ENCODE peak calls at places on chromosomes 11 and 22, in four cellular contexts. One of them, this sample, is unnamed.

GRCh38 chr11:8871283-8871775 is 39.7 kb upstream of the AKIP1 start:
- DNase-seq in IMR-90: peak; percentile 94
- DNase-seq in neural progenitor cell: peak; percentile 87
- DNase-seq in neuronal stem cell: peak; percentile 74
- DNase-seq in this sample: no peak

GRCh38 chr11:126400019-126400962 is 44.8 kb downstream of the ST3GAL4 start:
- DNase-seq in IMR-90: no peak
- DNase-seq in neural progenitor cell: no peak
- DNase-seq in neuronal stem cell: no peak
- DNase-seq in this sample: no peak

GRCh38 chr11:19436932-19437331 is 196.2 kb upstream of the E2F8 start:
- DNase-seq in IMR-90: no peak
- DNase-seq in neural progenitor cell: no peak
- DNase-seq in neuronal stem cell: no peak
- DNase-seq in this sample: peak; percentile 61

GRCh38 chr11:125094731-125095130 is 16.7 kb downstream of the TMEM218 start:
- DNase-seq in IMR-90: no peak
- DNase-seq in neural progenitor cell: no peak
- DNase-seq in neuronal stem cell: no peak
- DNase-seq in this sample: no peak

GRCh38 chr11:326842-327580 is 6.4 kb upstream of the IFITM3 start:
- DNase-seq in IMR-90: peak; percentile 42
- DNase-seq in neural progenitor cell: no peak
- DNase-seq in neuronal stem cell: no peak
- DNase-seq in this sample: no peak

GRCh38 chr22:47452184-47452583 is 689.7 kb downstream of the TBC1D22A start:
- DNase-seq in IMR-90: no peak
- DNase-seq in neural progenitor cell: no peak
- DNase-seq in neuronal stem cell: no peak
- DNase-seq in this sample: no peak

GRCh38 chr11:134949121-134949591 is 537.1 kb upstream of the B3GAT1 start:
- DNase-seq in IMR-90: peak; percentile 77
- DNase-seq in neural progenitor cell: no peak
- DNase-seq in neuronal stem cell: no peak
- DNase-seq in this sample: no peak

GRCh38 chr22:42300286-42301071 is 30.0 kb upstream of the TCF20 start:
- DNase-seq in IMR-90: no peak
- DNase-seq in neural progenitor cell: no peak
- DNase-seq in neuronal stem cell: no peak
- DNase-seq in this sample: no peak

GRCh38 chr11:128488471-128488870 is 98.9 kb downstream of the ETS1 start:
- DNase-seq in IMR-90: peak; percentile 98
- DNase-seq in neural progenitor cell: no peak
- DNase-seq in neuronal stem cell: no peak
- DNase-seq in this sample: no peak

GRCh38 chr11:120141144-120142071 is 3.5 kb upstream of the TRIM29 start:
- DNase-seq in IMR-90: no peak
- DNase-seq in neural progenitor cell: no peak
- DNase-seq in neuronal stem cell: no peak
- DNase-seq in this sample: no peak

DNA sequence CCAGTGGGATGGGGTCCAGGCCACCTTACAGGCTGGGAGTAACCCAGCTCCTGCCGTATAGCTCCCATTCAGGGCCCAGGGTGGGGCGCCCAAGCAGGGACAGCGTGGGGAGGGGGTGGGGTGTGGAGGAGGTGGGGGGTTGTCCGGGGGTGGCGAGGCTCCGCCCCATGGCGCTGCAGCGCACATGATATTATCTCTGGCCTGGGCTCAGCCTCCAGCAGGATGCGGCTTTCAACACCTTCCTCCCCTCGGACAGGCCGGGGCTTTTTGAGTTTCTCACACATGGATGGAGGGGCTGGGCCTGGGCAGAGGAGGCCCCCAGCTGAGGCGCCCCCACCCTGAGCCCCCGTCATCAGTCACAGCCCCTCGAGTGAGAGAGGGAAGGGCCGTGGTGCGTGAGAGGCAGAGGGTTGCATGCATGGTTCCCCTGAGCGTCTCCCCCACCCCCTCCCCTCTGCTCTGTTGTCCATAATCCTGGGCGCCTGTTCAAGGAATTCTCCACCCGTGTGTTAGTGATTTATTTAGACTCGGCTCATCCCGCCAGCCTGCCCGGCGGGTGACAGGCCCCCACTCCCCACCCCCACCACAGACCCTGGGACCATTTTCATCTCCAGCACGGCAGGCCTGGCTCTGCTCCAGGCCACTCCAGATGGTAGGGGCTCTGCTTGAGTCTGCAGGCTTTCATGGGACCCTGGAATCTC is 44.9 kb downstream of the WNT11 start:
- DNase-seq in IMR-90: no peak
- DNase-seq in neural progenitor cell: peak; percentile 40
- DNase-seq in neuronal stem cell: no peak
- DNase-seq in this sample: no peak
- H2AFZ ChIP-seq in IMR-90: peak overlapping the region; percentile 33
- H2AFZ ChIP-seq in neural progenitor cell: no peak overlapping the region
- H2AFZ ChIP-seq in neuronal stem cell: peak overlapping the region; percentile 79
- H2AFZ ChIP-seq in this sample: no peak overlapping the region

DNA sequence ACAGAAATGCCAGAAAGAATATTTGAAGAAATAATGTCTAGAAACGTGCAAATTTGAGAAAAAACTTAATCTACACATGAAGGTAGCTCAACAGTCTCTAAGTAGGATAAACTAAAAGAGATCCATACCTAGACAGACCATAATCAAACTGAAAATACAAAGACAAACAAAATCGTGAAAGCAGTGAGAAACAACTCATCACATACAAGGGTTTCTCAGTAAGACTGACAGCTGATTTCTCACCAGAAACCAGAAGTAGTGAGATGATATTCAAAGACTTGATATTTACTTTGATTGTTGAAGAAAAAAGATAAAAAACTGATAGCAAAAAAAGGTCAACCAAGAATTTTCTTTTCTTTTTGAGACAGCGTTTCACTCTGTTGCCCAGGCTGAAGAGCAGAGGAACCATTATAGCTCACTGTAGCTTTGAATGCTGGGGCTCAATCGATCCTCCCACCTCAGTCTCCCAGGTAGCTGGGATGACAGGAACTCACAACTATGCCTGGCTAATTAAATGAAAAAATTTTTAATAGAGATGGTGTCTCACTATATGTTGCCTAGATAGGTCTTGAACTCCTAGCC is 17.4 kb downstream of the NPAT start:
- DNase-seq in IMR-90: no peak
- DNase-seq in neural progenitor cell: no peak
- DNase-seq in neuronal stem cell: no peak
- DNase-seq in this sample: no peak
- H3K4me3 ChIP-seq in IMR-90: no peak overlapping the region
- H3K4me3 ChIP-seq in neural progenitor cell: no peak overlapping the region
- H3K4me3 ChIP-seq in neuronal stem cell: no peak overlapping the region
- H3K4me3 ChIP-seq in this sample: no peak overlapping the region

GRCh38 chr11:4086584-4087353 is 7.8 kb upstream of the RRM1 start:
- DNase-seq in IMR-90: no peak
- DNase-seq in neural progenitor cell: no peak
- DNase-seq in neuronal stem cell: no peak
- DNase-seq in this sample: no peak
- H3K27ac ChIP-seq in IMR-90: no peak overlapping the region
- H3K27ac ChIP-seq in neural progenitor cell: no peak overlapping the region
- H3K27ac ChIP-seq in neuronal stem cell: no peak overlapping the region
- H3K27ac ChIP-seq in this sample: no peak overlapping the region

DNA sequence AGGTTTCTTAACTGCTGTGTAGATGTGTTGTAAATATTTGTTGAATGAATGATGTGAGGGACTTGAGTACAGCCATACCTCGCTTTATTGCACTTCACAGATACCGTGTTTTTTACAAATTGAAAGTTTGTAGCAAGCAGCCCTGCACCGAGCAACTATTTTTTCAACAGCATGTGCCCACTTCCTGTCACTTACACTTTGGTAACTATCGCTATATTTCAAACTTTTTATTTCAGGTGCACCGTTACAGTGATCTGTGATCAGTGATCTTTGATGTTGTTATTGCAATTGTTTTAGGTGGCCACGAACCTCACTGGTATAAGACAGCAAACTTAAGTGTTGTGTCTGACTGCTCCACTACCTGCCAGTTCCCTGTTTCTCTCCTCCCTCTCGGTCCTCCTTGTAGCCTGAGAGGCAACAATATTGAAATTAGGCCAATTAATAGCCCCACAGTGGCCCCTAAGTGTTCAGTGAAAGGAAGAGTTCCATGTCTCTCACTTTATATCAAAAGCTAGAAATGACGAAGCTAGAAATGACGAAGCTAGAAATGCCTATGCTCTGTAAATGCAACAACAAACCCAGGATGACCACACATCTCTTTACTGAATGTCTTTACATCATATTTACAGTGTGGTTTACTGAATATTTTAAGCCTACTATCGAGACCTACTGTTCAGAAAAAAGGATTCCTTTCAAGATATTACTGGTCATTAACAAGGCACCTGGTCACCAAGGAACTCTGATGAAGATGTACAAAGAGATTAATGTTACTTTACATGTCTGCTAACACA is 1.0 kb downstream of the SFI1 start:
- DNase-seq in IMR-90: no peak
- DNase-seq in neural progenitor cell: no peak
- DNase-seq in neuronal stem cell: no peak
- DNase-seq in this sample: peak; percentile 24
- H2AFZ ChIP-seq in IMR-90: peak overlapping the region; percentile 94
- H2AFZ ChIP-seq in neural progenitor cell: peak overlapping the region; percentile 79
- H2AFZ ChIP-seq in neuronal stem cell: peak overlapping the region; percentile 98
- H2AFZ ChIP-seq in this sample: peak overlapping the region; percentile 94